ENCODE peak calls at places on chromosomes 16 and 17, in seven cellular contexts. One of them, this sample, is unnamed.

GRCh38 chr16:88976359-88977027 is 514 bp downstream of the CBFA2T3 start:
- DNase-seq in NCI-H345: no peak
- DNase-seq in RCC 7860: no peak
- DNase-seq in heart right ventricle: no peak
- DNase-seq in fibroblast of pulmonary artery: no peak
- DNase-seq in T47D: no peak
- DNase-seq in CD8-positive, alpha-beta T cell: no peak
- DNase-seq in this sample: no peak

GRCh38 chr16:75319513-75320401 is 68.3 kb upstream of the BCAR1 start:
- DNase-seq in NCI-H345: no peak
- DNase-seq in RCC 7860: peak; percentile 83
- DNase-seq in heart right ventricle: no peak
- DNase-seq in fibroblast of pulmonary artery: peak; percentile 90
- DNase-seq in T47D: no peak
- DNase-seq in CD8-positive, alpha-beta T cell: no peak
- DNase-seq in this sample: no peak

GRCh38 chr16:14215941-14216340 is 144.8 kb downstream of the MRTFB start:
- DNase-seq in NCI-H345: no peak
- DNase-seq in RCC 7860: no peak
- DNase-seq in heart right ventricle: no peak
- DNase-seq in fibroblast of pulmonary artery: no peak
- DNase-seq in T47D: no peak
- DNase-seq in CD8-positive, alpha-beta T cell: no peak
- DNase-seq in this sample: no peak

GRCh38 chr16:84277244-84277823 is 17.3 kb upstream of the WFDC1 start:
- DNase-seq in NCI-H345: peak; percentile 45
- DNase-seq in RCC 7860: peak; percentile 33
- DNase-seq in heart right ventricle: peak; percentile 57
- DNase-seq in fibroblast of pulmonary artery: peak; percentile 63
- DNase-seq in T47D: peak; percentile 75
- DNase-seq in CD8-positive, alpha-beta T cell: peak; percentile 75
- DNase-seq in this sample: peak; percentile 74

GRCh38 chr16:31508706-31509523 is 724 bp upstream of the RUSF1 start:
- DNase-seq in NCI-H345: no peak
- DNase-seq in RCC 7860: peak; percentile 15
- DNase-seq in heart right ventricle: no peak
- DNase-seq in fibroblast of pulmonary artery: peak; percentile 59
- DNase-seq in T47D: peak; percentile 18
- DNase-seq in CD8-positive, alpha-beta T cell: no peak
- DNase-seq in this sample: no peak

GRCh38 chr16:23164736-23165135 is 15.5 kb upstream of the USP31 start:
- DNase-seq in NCI-H345: no peak
- DNase-seq in RCC 7860: no peak
- DNase-seq in heart right ventricle: no peak
- DNase-seq in fibroblast of pulmonary artery: no peak
- DNase-seq in T47D: no peak
- DNase-seq in CD8-positive, alpha-beta T cell: no peak
- DNase-seq in this sample: no peak

GRCh38 chr16:11224894-11225676 is 30.9 kb downstream of the SOCS1 start:
- DNase-seq in NCI-H345: no peak
- DNase-seq in RCC 7860: no peak
- DNase-seq in heart right ventricle: no peak
- DNase-seq in fibroblast of pulmonary artery: no peak
- DNase-seq in T47D: no peak
- DNase-seq in CD8-positive, alpha-beta T cell: peak; percentile 78
- DNase-seq in this sample: no peak

GRCh38 chr17:41620583-41621434 is 3.6 kb downstream of the KRT17 start:
- DNase-seq in NCI-H345: no peak
- DNase-seq in RCC 7860: no peak
- DNase-seq in heart right ventricle: no peak
- DNase-seq in fibroblast of pulmonary artery: peak; percentile 55
- DNase-seq in T47D: no peak
- DNase-seq in CD8-positive, alpha-beta T cell: no peak
- DNase-seq in this sample: peak; percentile 56

GRCh38 chr16:89172901-89173628 is 1.5 kb downstream of the CDH15 start:
- DNase-seq in NCI-H345: no peak
- DNase-seq in RCC 7860: no peak
- DNase-seq in heart right ventricle: no peak
- DNase-seq in fibroblast of pulmonary artery: no peak
- DNase-seq in T47D: no peak
- DNase-seq in CD8-positive, alpha-beta T cell: no peak
- DNase-seq in this sample: no peak

GRCh38 chr17:6506679-6507231 is 49.6 kb downstream of the PITPNM3 start:
- DNase-seq in NCI-H345: no peak
- DNase-seq in RCC 7860: peak; percentile 96
- DNase-seq in heart right ventricle: no peak
- DNase-seq in fibroblast of pulmonary artery: peak; percentile 63
- DNase-seq in T47D: no peak
- DNase-seq in CD8-positive, alpha-beta T cell: no peak
- DNase-seq in this sample: peak; percentile 78

GRCh38 chr17:79931517-79932309 is 92.5 kb upstream of the CBX4 start:
- DNase-seq in NCI-H345: no peak
- DNase-seq in RCC 7860: peak; percentile 43
- DNase-seq in heart right ventricle: no peak
- DNase-seq in fibroblast of pulmonary artery: no peak
- DNase-seq in T47D: no peak
- DNase-seq in CD8-positive, alpha-beta T cell: no peak
- DNase-seq in this sample: no peak

GRCh38 chr17:67615011-67615561 is 102.7 kb upstream of the NOL11 start:
- DNase-seq in NCI-H345: no peak
- DNase-seq in RCC 7860: no peak
- DNase-seq in heart right ventricle: no peak
- DNase-seq in fibroblast of pulmonary artery: peak; percentile 52
- DNase-seq in T47D: no peak
- DNase-seq in CD8-positive, alpha-beta T cell: no peak
- DNase-seq in this sample: no peak

GRCh38 chr17:77537566-77537965 is 396.8 kb downstream of the SEC14L1 start:
- DNase-seq in NCI-H345: no peak
- DNase-seq in RCC 7860: no peak
- DNase-seq in heart right ventricle: no peak
- DNase-seq in fibroblast of pulmonary artery: no peak
- DNase-seq in T47D: no peak
- DNase-seq in CD8-positive, alpha-beta T cell: no peak
- DNase-seq in this sample: no peak

GRCh38 chr16:48160575-48160974 is 4.8 kb upstream of the ABCC12 start:
- DNase-seq in NCI-H345: no peak
- DNase-seq in RCC 7860: no peak
- DNase-seq in heart right ventricle: no peak
- DNase-seq in fibroblast of pulmonary artery: peak; percentile 43
- DNase-seq in T47D: no peak
- DNase-seq in CD8-positive, alpha-beta T cell: no peak
- DNase-seq in this sample: no peak

GRCh38 chr17:67528751-67529436 is 151.8 kb downstream of the PITPNC1 start:
- DNase-seq in NCI-H345: no peak
- DNase-seq in RCC 7860: peak; percentile 82
- DNase-seq in heart right ventricle: peak; percentile 74
- DNase-seq in fibroblast of pulmonary artery: peak; percentile 75
- DNase-seq in T47D: no peak
- DNase-seq in CD8-positive, alpha-beta T cell: no peak
- DNase-seq in this sample: peak; percentile 85

GRCh38 chr16:69928856-69929400 is 22.2 kb upstream of the CLEC18A start:
- DNase-seq in NCI-H345: no peak
- DNase-seq in RCC 7860: no peak
- DNase-seq in heart right ventricle: no peak
- DNase-seq in fibroblast of pulmonary artery: no peak
- DNase-seq in T47D: no peak
- DNase-seq in CD8-positive, alpha-beta T cell: no peak
- DNase-seq in this sample: no peak

GRCh38 chr16:89624775-89625761 is 11.6 kb downstream of the DPEP1 start:
- DNase-seq in NCI-H345: no peak
- DNase-seq in RCC 7860: no peak
- DNase-seq in heart right ventricle: no peak
- DNase-seq in fibroblast of pulmonary artery: no peak
- DNase-seq in T47D: no peak
- DNase-seq in CD8-positive, alpha-beta T cell: no peak
- DNase-seq in this sample: no peak

GRCh38 chr17:30312218-30312617 is 20.5 kb upstream of the BLMH start:
- DNase-seq in NCI-H345: no peak
- DNase-seq in RCC 7860: no peak
- DNase-seq in heart right ventricle: no peak
- DNase-seq in fibroblast of pulmonary artery: no peak
- DNase-seq in T47D: no peak
- DNase-seq in CD8-positive, alpha-beta T cell: no peak
- DNase-seq in this sample: no peak

GRCh38 chr16:16915771-16916170 is 536.8 kb downstream of the NPIPA7 start:
- DNase-seq in NCI-H345: peak; percentile 51
- DNase-seq in RCC 7860: peak; percentile 9
- DNase-seq in heart right ventricle: no peak
- DNase-seq in fibroblast of pulmonary artery: no peak
- DNase-seq in T47D: no peak
- DNase-seq in CD8-positive, alpha-beta T cell: no peak
- DNase-seq in this sample: no peak

GRCh38 chr16:11697319-11697718 is 29.1 kb downstream of the SNN start:
- DNase-seq in NCI-H345: no peak
- DNase-seq in RCC 7860: no peak
- DNase-seq in heart right ventricle: no peak
- DNase-seq in fibroblast of pulmonary artery: no peak
- DNase-seq in T47D: no peak
- DNase-seq in CD8-positive, alpha-beta T cell: no peak
- DNase-seq in this sample: no peak

GRCh38 chr16:88686062-88686438 is 257 bp downstream of the SNAI3 start:
- DNase-seq in NCI-H345: peak; percentile 64
- DNase-seq in RCC 7860: no peak
- DNase-seq in heart right ventricle: no peak
- DNase-seq in fibroblast of pulmonary artery: no peak
- DNase-seq in T47D: peak; percentile 80
- DNase-seq in CD8-positive, alpha-beta T cell: peak; percentile 53
- DNase-seq in this sample: no peak

GRCh38 chr17:76720211-76720610 is 6.2 kb downstream of the JMJD6 start:
- DNase-seq in NCI-H345: no peak
- DNase-seq in RCC 7860: no peak
- DNase-seq in heart right ventricle: no peak
- DNase-seq in fibroblast of pulmonary artery: no peak
- DNase-seq in T47D: no peak
- DNase-seq in CD8-positive, alpha-beta T cell: no peak
- DNase-seq in this sample: no peak

GRCh38 chr17:78925662-78926555 is 722 bp upstream of the TIMP2 start:
- DNase-seq in NCI-H345: peak; percentile 37
- DNase-seq in RCC 7860: no peak
- DNase-seq in heart right ventricle: peak; percentile 87
- DNase-seq in fibroblast of pulmonary artery: peak; percentile 86
- DNase-seq in T47D: no peak
- DNase-seq in CD8-positive, alpha-beta T cell: no peak
- DNase-seq in this sample: peak; percentile 94

This sample was measured in suprapubic skin.